ENCODE peak calls at places on chromosome 15, in five cellular contexts. P, S, L, N and E are unnamed samples.

GRCh38 chr15:87623832-87624231 is 632.7 kb downstream of the NTRK3 start:
- ATAC-seq in L (no peak), N (no peak), P (no peak), S (no peak), E (no peak)

GRCh38 chr15:48565560-48566482 is 79.7 kb downstream of the FBN1 start:
- ATAC-seq in S (no peak), N (no peak), P (no peak), L (no peak), E (no peak)

GRCh38 chr15:79874242-79874641 is 22.6 kb downstream of the MTHFS start:
- ATAC-seq in P (peak; percentile 92), N (no peak), L (no peak), S (peak; percentile 76), E (no peak)

GRCh38 chr15:63015618-63016017 is 26.9 kb upstream of the TPM1 start:
- ATAC-seq in N (no peak), P (peak; percentile 42), S (no peak), L (no peak), E (no peak)

GRCh38 chr15:72057548-72058091 is 60.3 kb downstream of the MYO9A start:
- ATAC-seq in N (no peak), S (no peak), L (no peak), P (no peak), E (no peak)

GRCh38 chr15:85723960-85724945 is 70.5 kb downstream of the KLHL25 start:
- ATAC-seq in N (peak; percentile 69), P (no peak), L (peak; percentile 96), S (no peak), E (no peak)

GRCh38 chr15:29451201-29451781 is 181.7 kb upstream of the NSMCE3 start:
- ATAC-seq in L (no peak), P (no peak), N (no peak), S (peak; percentile 79), E (peak; percentile 18)

GRCh38 chr15:89140595-89140994 is 52.3 kb downstream of the ABHD2 start:
- ATAC-seq in P (no peak), L (no peak), N (peak; percentile 20), S (no peak), E (no peak)

GRCh38 chr15:68795298-68795848 is 25.3 kb downstream of the ANP32A start:
- ATAC-seq in L (peak; percentile 49), N (peak; percentile 32), S (no peak), P (peak; percentile 44), E (peak; percentile 87)

GRCh38 chr15:40235201-40235890 is 3.5 kb upstream of the PAK6 start:
- ATAC-seq in P (no peak), S (no peak), L (no peak), N (no peak), E (peak; percentile 75)

GRCh38 chr15:93974804-93975481 is 256.4 kb upstream of the MCTP2 start:
- ATAC-seq in S (peak; percentile 49), P (peak; percentile 64), L (no peak), N (no peak), E (no peak)

GRCh38 chr15:93111451-93111850 is 22.4 kb upstream of the RGMA start:
- ATAC-seq in S (no peak), L (no peak), N (no peak), P (no peak), E (no peak)

GRCh38 chr15:77012117-77012712 is 17.3 kb downstream of the PSTPIP1 start:
- ATAC-seq in N (no peak), S (no peak), P (no peak), L (no peak), E (no peak)

GRCh38 chr15:43241100-43241499 is 20.3 kb upstream of the EPB42 start:
- ATAC-seq in N (no peak), P (peak; percentile 47), L (no peak), S (no peak), E (no peak)